ENCODE peak calls at places on chromosomes 13 and 19, in eight cellular contexts. S is RWPE1; N is GM23338; T is CD8-positive, alpha-beta T cell; C is left ventricle myocardium inferior; H is brain microvascular endothelial cell; Y is OCI-LY7; Z is sigmoid colon. K is an unnamed sample.

GRCh38 chr19:40444181-40445005 is at the start of gene SERTAD3:
- DNase-seq in S (peak; percentile 98), N (peak; percentile 99), T (peak; percentile 98), C (peak; percentile 98), H (peak; percentile 91), Y (peak; percentile 98), Z (peak; percentile 99), K (peak; percentile 97)

GRCh38 chr19:31659897-31660210 is 310.6 kb upstream of the TSHZ3 start:
- DNase-seq in S (no peak), N (no peak), T (no peak), C (no peak), H (no peak), Y (no peak), Z (no peak), K (no peak)

GRCh38 chr13:32647926-32648325 is 61.7 kb downstream of the PDS5B start:
- DNase-seq in S (no peak), N (peak; percentile 52), T (no peak), C (no peak), H (no peak), Y (peak; percentile 13), Z (no peak), K (no peak)

GRCh38 chr13:33052446-33052845 is 36.2 kb downstream of the KL start:
- DNase-seq in S (no peak), N (no peak), T (no peak), C (no peak), H (no peak), Y (no peak), Z (no peak), K (no peak)

GRCh38 chr13:101624210-101624922 is 171.9 kb downstream of the ITGBL1 start:
- DNase-seq in S (no peak), N (peak; percentile 33), T (no peak), C (no peak), H (no peak), Y (no peak), Z (no peak), K (no peak)

GRCh38 chr13:109684836-109685602 is 101.4 kb downstream of the IRS2 start:
- DNase-seq in S (peak; percentile 58), N (no peak), T (no peak), C (peak; percentile 30), H (peak; percentile 33), Y (no peak), Z (no peak), K (no peak)

GRCh38 chr19:54570316-54570715 is 3.3 kb upstream of the LILRA2 start:
- DNase-seq in S (no peak), N (no peak), T (no peak), C (no peak), H (no peak), Y (no peak), Z (no peak), K (no peak)

GRCh38 chr13:98324105-98324504 is 147.0 kb upstream of the RNF113B start:
- DNase-seq in S (no peak), N (no peak), T (no peak), C (no peak), H (peak; percentile 53), Y (no peak), Z (no peak), K (no peak)

GRCh38 chr19:4980087-4980486 is 11.2 kb downstream of the KDM4B start:
- DNase-seq in S (no peak), N (no peak), T (no peak), C (no peak), H (no peak), Y (no peak), Z (no peak), K (no peak)

GRCh38 chr19:10433131-10433536 is 12.8 kb downstream of the PDE4A start:
- DNase-seq in S (no peak), N (no peak), T (no peak), C (no peak), H (no peak), Y (no peak), Z (no peak), K (peak; percentile 23)

GRCh38 chr13:46593403-46593802 is 40.4 kb downstream of the LRCH1 start:
- DNase-seq in S (no peak), N (no peak), T (peak; percentile 51), C (no peak), H (no peak), Y (peak; percentile 62), Z (no peak), K (peak; percentile 21)

GRCh38 chr13:111210488-111210887 is 95.4 kb downstream of the ARHGEF7 start:
- DNase-seq in S (peak; percentile 57), N (no peak), T (no peak), C (peak; percentile 48), H (peak; percentile 88), Y (no peak), Z (no peak), K (no peak)

GRCh38 chr19:43430142-43430710 is 15.5 kb downstream of the TEX101 start:
- DNase-seq in S (no peak), N (peak; percentile 75), T (no peak), C (no peak), H (no peak), Y (no peak), Z (no peak), K (no peak)

GRCh38 chr13:95207769-95208366 is 93.4 kb downstream of the ABCC4 start:
- DNase-seq in S (no peak), N (no peak), T (no peak), C (no peak), H (no peak), Y (peak; percentile 58), Z (no peak), K (peak; percentile 53)

GRCh38 chr19:33815410-33816340 is 19.0 kb downstream of the KCTD15 start:
- DNase-seq in S (no peak), N (no peak), T (no peak), C (no peak), H (peak; percentile 53), Y (no peak), Z (peak; percentile 46), K (no peak)

GRCh38 chr13:96533408-96533807 is 443.5 kb downstream of the HS6ST3 start:
- DNase-seq in S (no peak), N (no peak), T (no peak), C (no peak), H (no peak), Y (no peak), Z (no peak), K (no peak)

GRCh38 chr13:113785051-113786010 is 26.3 kb downstream of the TMEM255B start:
- DNase-seq in S (peak; percentile 88), N (no peak), T (no peak), C (no peak), H (peak; percentile 24), Y (no peak), Z (no peak), K (no peak)

GRCh38 chr13:67557642-67558241 is 327.6 kb upstream of the PCDH9 start:
- DNase-seq in S (no peak), N (no peak), T (no peak), C (no peak), H (no peak), Y (no peak), Z (no peak), K (no peak)

GRCh38 chr13:87057807-87058520 is 613.2 kb upstream of the SLITRK5 start:
- DNase-seq in S (no peak), N (no peak), T (no peak), C (no peak), H (no peak), Y (no peak), Z (no peak), K (no peak)

GRCh38 chr19:17860993-17861360 is 1.3 kb downstream of the RPL18A start:
- DNase-seq in S (no peak), N (no peak), T (no peak), C (no peak), H (no peak), Y (no peak), Z (no peak), K (no peak)

GRCh38 chr19:55196803-55197202 is 12.5 kb downstream of the PTPRH start:
- DNase-seq in S (no peak), N (peak; percentile 67), T (no peak), C (no peak), H (no peak), Y (peak; percentile 41), Z (no peak), K (no peak)

GRCh38 chr13:33108620-33109019 is 92.4 kb downstream of the KL start:
- DNase-seq in S (no peak), N (no peak), T (no peak), C (no peak), H (no peak), Y (no peak), Z (no peak), K (no peak)

GRCh38 chr13:97005631-97006262 is 11.5 kb upstream of the OXGR1 start:
- DNase-seq in S (peak; percentile 11), N (no peak), T (no peak), C (no peak), H (peak; percentile 40), Y (no peak), Z (no peak), K (no peak)

GRCh38 chr13:72696590-72696989 is 30.8 kb downstream of the MZT1 start:
- DNase-seq in S (no peak), N (no peak), T (no peak), C (no peak), H (no peak), Y (no peak), Z (no peak), K (no peak)

GRCh38 chr19:13521066-13521465 is 14.8 kb upstream of the CACNA1A start:
- DNase-seq in S (no peak), N (no peak), T (no peak), C (no peak), H (no peak), Y (no peak), Z (no peak), K (no peak)

GRCh38 chr19:7933411-7933810 is 7.5 kb upstream of the CTXN1 start:
- DNase-seq in S (no peak), N (peak; percentile 41), T (no peak), C (no peak), H (no peak), Y (no peak), Z (no peak), K (no peak)
- TF ChIP-seq CTCF in S (no peak), N (peak; percentile 56), T (no peak), C (peak; percentile 17), H (peak; percentile 60), Y (peak; percentile 58), Z (no peak), K (no peak)

GRCh38 chr19:16495982-16496612 is at the start of the genes C19orf44 and CALR3:
- DNase-seq in S (peak; percentile 98), N (peak; percentile 99), T (peak; percentile 97), C (peak; percentile 99), H (peak; percentile 99), Y (peak; percentile 99), Z (peak; percentile 99), K (peak; percentile 98)
- TF ChIP-seq CTCF in S (no peak), N (no peak), T (no peak), C (peak; percentile 50), H (peak; percentile 4), Y (no peak), Z (peak; percentile 12), K (no peak)

GRCh38 chr19:42199440-42200115 is 17.9 kb downstream of the DEDD2 start:
- DNase-seq in S (peak; percentile 85), N (peak; percentile 61), T (peak; percentile 74), C (peak; percentile 35), H (no peak), Y (peak; percentile 43), Z (peak; percentile 76), K (peak; percentile 88)
- TF ChIP-seq CTCF in S (peak; percentile 49), N (peak; percentile 33), T (peak; percentile 29), C (no peak), H (no peak), Y (peak; percentile 77), Z (no peak), K (peak; percentile 53)

GRCh38 chr13:42454749-42455148 is 119.2 kb upstream of the TNFSF11 start:
- DNase-seq in S (no peak), N (no peak), T (no peak), C (no peak), H (no peak), Y (no peak), Z (no peak), K (no peak)

GRCh38 chr13:42458193-42458592 is 115.8 kb upstream of the TNFSF11 start:
- DNase-seq in S (no peak), N (no peak), T (no peak), C (no peak), H (no peak), Y (no peak), Z (no peak), K (no peak)

GRCh38 chr13:42453091-42453645 is 120.8 kb upstream of the TNFSF11 start:
- DNase-seq in S (no peak), N (no peak), T (no peak), C (no peak), H (no peak), Y (no peak), Z (no peak), K (no peak)
- TF ChIP-seq CTCF in S (no peak), N (no peak), T (no peak), C (no peak), H (no peak), Y (no peak), Z (no peak), K (no peak)